ENCODE peak calls at places on chromosome 12, in six cellular contexts. S is body of pancreas, X is left ventricle myocardium inferior, L is fibroblast of lung, B is tibial nerve, R is heart left ventricle. U is an unnamed sample.

GRCh38 chr12:45017916-45018315 is 33.0 kb downstream of the DBX2 start:
- DNase-seq in R (no peak), L (no peak), B (no peak), S (no peak), X (no peak), U (no peak)

GRCh38 chr12:107447336-107447735 is 238.3 kb upstream of the PWP1 start:
- DNase-seq in B (no peak), L (no peak), X (no peak), R (no peak), S (no peak), U (no peak)

GRCh38 chr12:55720894-55721444 is 776 bp downstream of the RDH5 start:
- DNase-seq in X (peak; percentile 56), S (peak; percentile 77), B (peak; percentile 33), L (peak; percentile 93), R (peak; percentile 54), U (peak; percentile 89)

GRCh38 chr12:103840399-103840880 is 594 bp downstream of the NT5DC3 start:
- DNase-seq in R (no peak), X (peak; percentile 22), B (no peak), L (no peak), S (peak; percentile 38), U (no peak)

GRCh38 chr12:88336071-88336768 is 194.1 kb downstream of the TMTC3 start:
- DNase-seq in S (no peak), L (no peak), B (no peak), R (no peak), X (no peak), U (no peak)

GRCh38 chr12:100845095-100845494 is 50.5 kb downstream of the ANO4 start:
- DNase-seq in L (no peak), R (no peak), X (no peak), B (no peak), S (no peak), U (no peak)

GRCh38 chr12:50734409-50735263 is 29.3 kb upstream of the ATF1 start:
- DNase-seq in X (no peak), B (no peak), L (peak; percentile 41), R (no peak), S (no peak), U (peak; percentile 85)

GRCh38 chr12:7916936-7917335 is 19.1 kb downstream of the SLC2A3 start:
- DNase-seq in R (no peak), S (no peak), L (no peak), X (no peak), B (no peak), U (peak; percentile 81)

GRCh38 chr12:107610030-107610859 is 75.4 kb upstream of the PWP1 start:
- DNase-seq in R (no peak), L (peak; percentile 40), B (no peak), X (no peak), S (peak; percentile 10), U (peak; percentile 91)

GRCh38 chr12:19799216-19799615 is 359.9 kb downstream of the AEBP2 start:
- DNase-seq in R (no peak), L (no peak), X (no peak), B (no peak), S (no peak), U (no peak)

GRCh38 chr12:25949343-25949742 is 9.1 kb upstream of the RASSF8 start:
- DNase-seq in X (no peak), B (no peak), R (no peak), L (no peak), S (no peak), U (peak; percentile 30)

GRCh38 chr12:104056419-104056972 is 6.5 kb upstream of the GLT8D2 start:
- DNase-seq in R (no peak), L (peak; percentile 51), X (no peak), S (no peak), B (no peak), U (no peak)

GRCh38 chr12:41946106-41946505 is 198.6 kb downstream of the GXYLT1 start:
- DNase-seq in B (no peak), L (no peak), X (no peak), S (no peak), R (no peak), U (no peak)

GRCh38 chr12:52022841-52023181 is 16.1 kb downstream of the TAMALIN start:
- DNase-seq in B (no peak), S (peak; percentile 57), R (no peak), L (no peak), X (no peak), U (peak; percentile 87)

GRCh38 chr12:122200541-122201175 is 2.9 kb upstream of the B3GNT4 start:
- DNase-seq in R (no peak), S (no peak), X (no peak), B (no peak), L (no peak), U (peak; percentile 77)

GRCh38 chr12:6430990-6431353 is 13.8 kb upstream of the CD27 start:
- DNase-seq in B (no peak), X (no peak), L (no peak), R (no peak), S (no peak), U (peak; percentile 39)

GRCh38 chr12:84604541-84604940 is 308.1 kb downstream of the SLC6A15 start:
- DNase-seq in B (no peak), L (no peak), R (no peak), X (no peak), S (no peak), U (no peak)

GRCh38 chr12:47779301-47779942 is 6.4 kb downstream of the SLC48A1 start:
- DNase-seq in R (peak; percentile 84), S (peak; percentile 91), B (peak; percentile 90), L (peak; percentile 85), X (peak; percentile 88), U (peak; percentile 100)

GRCh38 chr12:53785161-53785560 is 33.4 kb upstream of the CISTR start:
- DNase-seq in B (no peak), X (no peak), L (no peak), S (no peak), R (no peak), U (no peak)

GRCh38 chr12:27615331-27615891 is 80.8 kb upstream of the REP15 start:
- DNase-seq in L (no peak), X (no peak), B (no peak), S (no peak), R (no peak), U (no peak)

GRCh38 chr12:47079365-47079893 is at the start of gene PCED1B:
- DNase-seq in X (peak; percentile 78), B (peak; percentile 45), S (peak; percentile 84), R (peak; percentile 76), L (peak; percentile 71), U (peak; percentile 93)

GRCh38 chr12:107402041-107403022 is 283.3 kb upstream of the PWP1 start:
- DNase-seq in B (no peak), L (peak; percentile 56), S (peak; percentile 70), X (no peak), R (no peak), U (peak; percentile 97)

GRCh38 chr12:93776581-93777018 is 99.4 kb downstream of the CRADD start:
- DNase-seq in X (no peak), R (no peak), S (no peak), L (peak; percentile 92), B (no peak), U (no peak)

GRCh38 chr12:69024413-69024812 is 91.4 kb upstream of the CPM start:
- DNase-seq in S (peak; percentile 74), X (no peak), B (no peak), L (peak; percentile 27), R (no peak), U (no peak)

GRCh38 chr12:25458047-25458552 is 95.0 kb downstream of the LMNTD1 start:
- DNase-seq in B (no peak), L (peak; percentile 96), X (no peak), R (no peak), S (peak; percentile 14), U (no peak)

GRCh38 chr12:26445909-26446308 is 250.5 kb downstream of the SSPN start:
- DNase-seq in X (no peak), R (no peak), S (no peak), B (no peak), L (no peak), U (no peak)

GRCh38 chr12:99910342-99910741 is 74.4 kb downstream of the ANKS1B start:
- DNase-seq in B (no peak), X (no peak), S (no peak), L (no peak), R (no peak), U (no peak)

GRCh38 chr12:119322324-119322723 is 12.2 kb upstream of the CCDC60 start:
- DNase-seq in S (no peak), X (no peak), L (no peak), B (no peak), R (peak; percentile 18), U (no peak)

GRCh38 chr12:119326341-119326740 is 8.2 kb upstream of the CCDC60 start:
- DNase-seq in L (no peak), B (no peak), S (no peak), X (no peak), R (no peak), U (no peak)

DNA sequence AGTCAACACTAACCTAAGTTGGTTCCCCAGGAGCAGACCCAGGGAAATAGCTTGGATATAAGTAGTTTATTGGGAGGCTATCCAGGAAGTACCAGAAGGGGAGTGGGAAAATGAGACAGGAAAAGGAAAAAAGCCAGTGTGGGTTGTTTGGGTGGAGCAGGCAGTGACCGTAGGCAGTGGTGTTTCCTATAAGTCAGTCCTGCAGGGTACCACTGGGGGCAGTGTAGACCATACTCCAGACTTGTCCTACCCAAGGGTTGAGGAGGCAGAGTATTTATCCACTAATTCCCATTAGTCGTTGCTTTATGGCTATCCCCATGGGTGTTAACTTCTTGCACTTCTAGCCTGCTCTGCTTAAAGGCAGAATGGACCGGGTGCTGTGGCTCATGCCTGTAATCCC is 6.4 kb upstream of the CCDC60 start:
- DNase-seq in B (no peak), L (no peak), X (no peak), R (peak; percentile 22), S (peak; percentile 18), U (peak; percentile 94)
- H3K4me3 ChIP-seq in B (no peak overlapping the region), L (no peak overlapping the region), X (peak overlapping the region; percentile 15), R (no peak overlapping the region), S (no peak overlapping the region), U (no peak overlapping the region)

GRCh38 chr12:60231301-60231700 is 635.5 kb downstream of the SLC16A7 start:
- DNase-seq in L (no peak), X (no peak), B (no peak), S (no peak), R (no peak), U (no peak)

GRCh38 chr12:60227916-60228315 is 632.1 kb downstream of the SLC16A7 start:
- DNase-seq in B (no peak), X (no peak), R (no peak), S (no peak), L (no peak), U (no peak)

GRCh38 chr12:60223242-60223641 is 627.4 kb downstream of the SLC16A7 start:
- DNase-seq in L (no peak), R (no peak), X (no peak), S (no peak), B (no peak), U (no peak)

GRCh38 chr12:60230103-60230502 is 634.3 kb downstream of the SLC16A7 start:
- DNase-seq in B (no peak), R (no peak), X (no peak), L (no peak), S (no peak), U (no peak)

GRCh38 chr12:60225216-60226000 is 629.6 kb downstream of the SLC16A7 start:
- DNase-seq in R (no peak), B (no peak), X (no peak), L (no peak), S (no peak), U (no peak)
- H3K27me3 ChIP-seq in R (no peaks in the 10 kb centered on the region), B (no peaks in the 10 kb centered on the region), X (no peaks in the 10 kb centered on the region), L (no peaks in the 10 kb centered on the region), S (no peaks in the 10 kb centered on the region), U (no peaks in the 10 kb centered on the region)

GRCh38 chr12:132066749-132067148 is 77.4 kb downstream of the DDX51 start:
- DNase-seq in B (no peak), L (no peak), X (no peak), R (no peak), S (no peak), U (no peak)
- H3K4me3 ChIP-seq in B (no peak overlapping the region), L (no peak overlapping the region), X (no peak overlapping the region), R (no peak overlapping the region), S (no peak overlapping the region), U (no peak overlapping the region)

GRCh38 chr12:3195337-3195736 is 118.2 kb downstream of the TSPAN9 start:
- DNase-seq in B (no peak), X (no peak), L (no peak), S (no peak), R (no peak), U (no peak)
- H3K27me3 ChIP-seq in B (no peaks in the 10 kb centered on the region), X (no peaks in the 10 kb centered on the region), L (peaks cover 6% of the 10 kb centered on the region), S (no peaks in the 10 kb centered on the region), R (no peaks in the 10 kb centered on the region), U (peaks cover 9% of the 10 kb centered on the region)

U was measured in endodermal cell.